ENCODE peak calls at places on chromosomes 1 and 21, in eight cellular contexts. E is GM20000, U is uterus, I is fibroblast of pulmonary artery, C is BE2C, B is lower lobe of right lung, X is Panc1, G is stomach. J is an unnamed sample.

GRCh38 chr1:42165511-42166210 is 1.1 kb upstream of the GUCA2A start:
- DNase-seq in C (peak; percentile 77), X (no peak), U (no peak), G (peak; percentile 89), I (peak; percentile 43), E (no peak), B (peak; percentile 89), J (no peak)

GRCh38 chr1:85464497-85465098 is 361 bp downstream of the DDAH1 start:
- DNase-seq in I (peak; percentile 71), E (peak; percentile 72), C (peak; percentile 47), G (peak; percentile 68), X (no peak), U (peak; percentile 62), B (peak; percentile 80), J (peak; percentile 67)

GRCh38 chr1:22204989-22205913 is 62.4 kb upstream of the WNT4 start:
- DNase-seq in I (no peak), B (peak; percentile 65), X (no peak), G (peak; percentile 73), U (no peak), E (no peak), C (no peak), J (no peak)

GRCh38 chr1:36322786-36323635 is 434 bp downstream of the EVA1B start:
- DNase-seq in I (peak; percentile 67), U (peak; percentile 63), E (peak; percentile 83), G (peak; percentile 34), X (no peak), C (no peak), B (peak; percentile 62), J (peak; percentile 47)

GRCh38 chr1:29946057-29946456 is 709.7 kb downstream of the PTPRU start:
- DNase-seq in C (no peak), U (no peak), X (no peak), I (no peak), B (no peak), G (no peak), E (no peak), J (no peak)

GRCh38 chr1:210448293-210448892 is 119.7 kb downstream of the HHAT start:
- DNase-seq in E (peak; percentile 45), B (no peak), G (no peak), I (peak; percentile 69), C (peak; percentile 63), X (peak; percentile 22), U (no peak), J (no peak)

GRCh38 chr1:87109012-87109411 is 194.6 kb downstream of the HS2ST1 start:
- DNase-seq in B (no peak), I (peak; percentile 9), G (no peak), X (no peak), U (no peak), E (no peak), C (no peak), J (no peak)

GRCh38 chr1:86648255-86648654 is 56.1 kb upstream of the SH3GLB1 start:
- DNase-seq in G (no peak), B (no peak), X (peak; percentile 70), C (no peak), E (no peak), I (peak; percentile 65), U (no peak), J (no peak)

GRCh38 chr1:171811671-171812070 is 29.6 kb upstream of the DNM3 start:
- DNase-seq in I (no peak), U (no peak), G (no peak), E (no peak), B (no peak), C (no peak), X (no peak), J (no peak)

GRCh38 chr1:10693497-10694273 is 102.8 kb downstream of the CASZ1 start:
- DNase-seq in B (peak; percentile 68), I (no peak), E (peak; percentile 86), U (no peak), X (no peak), G (no peak), C (no peak), J (no peak)

GRCh38 chr1:1349256-1350012 is at the start of gene DVL1:
- DNase-seq in G (peak; percentile 61), E (peak; percentile 99), C (peak; percentile 84), B (peak; percentile 76), U (peak; percentile 65), X (no peak), I (peak; percentile 53), J (peak; percentile 89)

GRCh38 chr1:212133319-212133718 is 97.8 kb downstream of the DTL start:
- DNase-seq in X (no peak), B (no peak), I (no peak), E (no peak), G (no peak), C (no peak), U (no peak), J (no peak)

GRCh38 chr1:2955652-2956051 is 65.6 kb upstream of the ACTRT2 start:
- DNase-seq in U (no peak), G (no peak), E (no peak), I (no peak), C (no peak), B (peak; percentile 10), X (no peak), J (no peak)

GRCh38 chr1:104636581-104636980 is 886.9 kb downstream of the AMY1C start:
- DNase-seq in X (no peak), C (no peak), B (no peak), G (no peak), U (no peak), I (no peak), E (peak; percentile 11), J (no peak)

GRCh38 chr1:152967201-152967600 is 3.2 kb upstream of the SPRR4 start:
- DNase-seq in E (no peak), C (no peak), U (no peak), G (peak; percentile 50), I (no peak), B (no peak), X (no peak), J (no peak)

GRCh38 chr1:199394856-199395255 is 632.7 kb upstream of the NR5A2 start:
- DNase-seq in X (no peak), U (no peak), I (no peak), C (no peak), B (no peak), E (no peak), G (no peak), J (no peak)

GRCh38 chr21:45824546-45825208 is 156.9 kb upstream of the COL6A1 start:
- DNase-seq in E (no peak), C (no peak), G (no peak), B (no peak), X (no peak), I (no peak), U (peak; percentile 10), J (no peak)

GRCh38 chr1:204363335-204364114 is 3.8 kb upstream of the PLEKHA6 start:
- DNase-seq in X (peak; percentile 71), I (peak; percentile 82), U (peak; percentile 73), C (peak; percentile 72), G (peak; percentile 74), E (peak; percentile 84), B (peak; percentile 75), J (peak; percentile 63)

GRCh38 chr1:33399375-33399774 is 31.5 kb downstream of the PHC2 start:
- DNase-seq in C (no peak), I (no peak), B (no peak), X (no peak), U (no peak), G (no peak), E (no peak), J (no peak)

GRCh38 chr1:228423399-228424053 is 6.9 kb upstream of the TRIM17 start:
- DNase-seq in U (no peak), I (no peak), G (no peak), E (no peak), B (no peak), X (no peak), C (no peak), J (no peak)

GRCh38 chr1:87510540-87510939 is 181.9 kb downstream of the LMO4 start:
- DNase-seq in I (no peak), B (no peak), E (no peak), X (no peak), C (no peak), G (no peak), U (no peak), J (no peak)

DNA sequence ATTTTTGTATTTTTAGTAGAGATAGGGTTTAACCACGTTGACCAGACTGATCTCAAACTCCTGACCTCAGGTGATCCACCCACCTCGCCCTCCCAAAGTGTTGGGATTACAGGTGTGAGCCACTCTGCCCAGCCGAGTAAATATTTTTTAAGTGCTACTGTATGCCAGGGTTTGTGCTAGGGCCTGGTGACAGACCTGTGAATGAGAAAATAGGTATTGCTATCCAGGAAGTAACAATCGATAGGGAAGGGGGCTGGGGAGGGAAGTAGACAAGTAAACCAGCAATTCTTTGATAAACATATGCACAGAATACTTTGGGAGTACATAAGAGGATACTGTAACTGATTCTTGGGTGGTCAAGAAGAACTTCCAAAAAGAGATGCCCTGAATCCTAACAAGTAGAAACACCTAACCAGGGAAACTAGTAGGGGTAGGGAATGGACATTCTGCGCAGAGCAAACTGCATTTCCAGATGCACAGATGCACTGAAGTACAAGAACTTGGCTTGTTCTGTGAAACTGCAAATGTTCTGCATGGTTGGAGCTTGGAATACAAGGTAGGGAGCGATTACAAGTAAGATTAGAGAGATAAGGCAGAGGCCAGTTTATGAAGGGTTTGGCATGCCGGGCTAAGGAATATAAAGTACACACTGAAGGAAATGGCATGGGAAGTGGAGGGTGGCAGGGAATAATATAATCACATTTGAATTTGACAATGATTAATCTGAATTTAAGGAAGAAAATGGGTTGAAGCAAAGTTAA is 19.0 kb upstream of the DOCK7 start:
- DNase-seq in X (no peak), E (no peak), C (no peak), I (no peak), G (peak; percentile 34), B (no peak), U (no peak), J (no peak)
- TF ChIP-seq CTCF in X (no peak), E (no peak), C (no peak), I (no peak), G (no peak), B (no peak), U (no peak), J (no peak)

DNA sequence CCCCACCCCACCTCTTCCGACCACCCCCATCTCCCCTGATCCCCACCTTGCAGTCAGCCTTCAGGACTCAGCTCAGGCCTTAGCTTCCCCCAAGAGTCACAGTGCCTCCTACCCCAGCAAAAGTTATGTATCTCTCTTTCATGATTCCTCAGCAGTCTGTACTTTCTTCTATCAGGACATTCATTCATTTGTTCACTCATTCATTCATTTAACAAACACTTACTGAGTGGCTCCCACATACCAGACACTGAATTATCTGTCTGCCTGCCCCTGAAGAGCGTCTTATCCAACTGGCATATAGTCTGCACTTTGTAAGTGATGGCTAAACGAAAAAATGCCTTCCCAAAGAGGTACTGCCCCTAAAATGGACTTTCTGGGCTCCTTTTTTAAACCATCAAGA is 114.4 kb upstream of the SLC35F3 start:
- DNase-seq in B (no peak), U (no peak), E (no peak), G (no peak), X (no peak), C (no peak), I (no peak), J (no peak)
- TF ChIP-seq CTCF in B (no peak), U (no peak), E (no peak), G (no peak), X (no peak), C (no peak), I (no peak), J (no peak)

GRCh38 chr1:156001682-156002171 is 19.0 kb downstream of the SSR2 start:
- DNase-seq in E (no peak), C (no peak), X (no peak), B (no peak), G (no peak), U (no peak), I (no peak), J (no peak)
- TF ChIP-seq CTCF in E (no peak), C (no peak), X (no peak), B (no peak), G (no peak), U (no peak), I (no peak), J (no peak)

GRCh38 chr1:50878434-50878833 is 81.6 kb downstream of the FAF1 start:
- DNase-seq in X (no peak), G (no peak), C (no peak), U (no peak), I (no peak), B (no peak), E (no peak), J (no peak)
- TF ChIP-seq CTCF in X (no peak), G (no peak), C (no peak), U (no peak), I (no peak), B (no peak), E (no peak), J (no peak)

J was measured in glutamatergic neuron.